ENCODE peak calls at places on chromosomes 1 and 21, in six cellular contexts. One of them, this sample, is unnamed.

GRCh38 chr1:116375884-116376733 is 3.1 kb downstream of the ATP1A1 start:
- DNase-seq in NCI-H1436: no peak
- DNase-seq in iris pigment epithelial cell: peak; percentile 85
- DNase-seq in fibroblast of gingiva: peak; percentile 82
- DNase-seq in stimulated activated CD4-positive, alpha-beta T cell treated with anti-CD3 and anti-CD28 coated beads, Interleukin-12 subunit alpha, Interleukin-12 subunit beta, amount 100 ng/mL, for 4 hours: peak; percentile 39
- DNase-seq in fibroblast of lung: peak; percentile 88
- DNase-seq in this sample: peak; percentile 93

GRCh38 chr1:224065455-224065854 is 48.5 kb upstream of the FBXO28 start:
- DNase-seq in stimulated activated CD4-positive, alpha-beta T cell treated with anti-CD3 and anti-CD28 coated beads, Interleukin-12 subunit alpha, Interleukin-12 subunit beta, amount 100 ng/mL, for 4 hours: no peak
- DNase-seq in NCI-H1436: no peak
- DNase-seq in iris pigment epithelial cell: peak; percentile 76
- DNase-seq in fibroblast of gingiva: no peak
- DNase-seq in fibroblast of lung: peak; percentile 58
- DNase-seq in this sample: no peak

GRCh38 chr1:215710340-215710971 is 143.4 kb downstream of the KCTD3 start:
- DNase-seq in fibroblast of lung: peak; percentile 76
- DNase-seq in stimulated activated CD4-positive, alpha-beta T cell treated with anti-CD3 and anti-CD28 coated beads, Interleukin-12 subunit alpha, Interleukin-12 subunit beta, amount 100 ng/mL, for 4 hours: no peak
- DNase-seq in iris pigment epithelial cell: peak; percentile 52
- DNase-seq in NCI-H1436: peak; percentile 82
- DNase-seq in fibroblast of gingiva: peak; percentile 31
- DNase-seq in this sample: peak; percentile 35

GRCh38 chr1:78237364-78237916 is 191.7 kb downstream of the GIPC2 start:
- DNase-seq in NCI-H1436: no peak
- DNase-seq in stimulated activated CD4-positive, alpha-beta T cell treated with anti-CD3 and anti-CD28 coated beads, Interleukin-12 subunit alpha, Interleukin-12 subunit beta, amount 100 ng/mL, for 4 hours: no peak
- DNase-seq in iris pigment epithelial cell: no peak
- DNase-seq in fibroblast of gingiva: no peak
- DNase-seq in fibroblast of lung: no peak
- DNase-seq in this sample: no peak

GRCh38 chr1:3156936-3157335 is 87.9 kb downstream of the PRDM16 start:
- DNase-seq in fibroblast of lung: no peak
- DNase-seq in stimulated activated CD4-positive, alpha-beta T cell treated with anti-CD3 and anti-CD28 coated beads, Interleukin-12 subunit alpha, Interleukin-12 subunit beta, amount 100 ng/mL, for 4 hours: no peak
- DNase-seq in fibroblast of gingiva: no peak
- DNase-seq in NCI-H1436: no peak
- DNase-seq in iris pigment epithelial cell: no peak
- DNase-seq in this sample: no peak

GRCh38 chr1:93596329-93597089 is 85.1 kb downstream of the BCAR3 start:
- DNase-seq in stimulated activated CD4-positive, alpha-beta T cell treated with anti-CD3 and anti-CD28 coated beads, Interleukin-12 subunit alpha, Interleukin-12 subunit beta, amount 100 ng/mL, for 4 hours: no peak
- DNase-seq in fibroblast of lung: no peak
- DNase-seq in fibroblast of gingiva: no peak
- DNase-seq in iris pigment epithelial cell: no peak
- DNase-seq in NCI-H1436: no peak
- DNase-seq in this sample: no peak

GRCh38 chr1:117096871-117097842 is 24.4 kb downstream of the TRIM45 start:
- DNase-seq in iris pigment epithelial cell: peak; percentile 75
- DNase-seq in fibroblast of gingiva: peak; percentile 48
- DNase-seq in NCI-H1436: no peak
- DNase-seq in stimulated activated CD4-positive, alpha-beta T cell treated with anti-CD3 and anti-CD28 coated beads, Interleukin-12 subunit alpha, Interleukin-12 subunit beta, amount 100 ng/mL, for 4 hours: no peak
- DNase-seq in fibroblast of lung: peak; percentile 31
- DNase-seq in this sample: no peak

GRCh38 chr1:118992868-118993711 is 4.9 kb upstream of the TBX15 start:
- DNase-seq in stimulated activated CD4-positive, alpha-beta T cell treated with anti-CD3 and anti-CD28 coated beads, Interleukin-12 subunit alpha, Interleukin-12 subunit beta, amount 100 ng/mL, for 4 hours: no peak
- DNase-seq in fibroblast of lung: no peak
- DNase-seq in NCI-H1436: no peak
- DNase-seq in iris pigment epithelial cell: no peak
- DNase-seq in fibroblast of gingiva: no peak
- DNase-seq in this sample: no peak

GRCh38 chr1:82775402-82776000 is 974.8 kb downstream of the ADGRL2 start:
- DNase-seq in iris pigment epithelial cell: peak; percentile 34
- DNase-seq in stimulated activated CD4-positive, alpha-beta T cell treated with anti-CD3 and anti-CD28 coated beads, Interleukin-12 subunit alpha, Interleukin-12 subunit beta, amount 100 ng/mL, for 4 hours: peak; percentile 18
- DNase-seq in NCI-H1436: no peak
- DNase-seq in fibroblast of gingiva: peak; percentile 14
- DNase-seq in fibroblast of lung: peak; percentile 24
- DNase-seq in this sample: peak; percentile 16

GRCh38 chr21:22476726-22477646 is 1478.8 kb downstream of the NCAM2 start:
- DNase-seq in NCI-H1436: no peak
- DNase-seq in iris pigment epithelial cell: no peak
- DNase-seq in fibroblast of gingiva: no peak
- DNase-seq in stimulated activated CD4-positive, alpha-beta T cell treated with anti-CD3 and anti-CD28 coated beads, Interleukin-12 subunit alpha, Interleukin-12 subunit beta, amount 100 ng/mL, for 4 hours: no peak
- DNase-seq in fibroblast of lung: no peak
- DNase-seq in this sample: no peak

GRCh38 chr1:178683304-178683703 is 41.7 kb upstream of the RALGPS2 start:
- DNase-seq in NCI-H1436: no peak
- DNase-seq in fibroblast of lung: no peak
- DNase-seq in stimulated activated CD4-positive, alpha-beta T cell treated with anti-CD3 and anti-CD28 coated beads, Interleukin-12 subunit alpha, Interleukin-12 subunit beta, amount 100 ng/mL, for 4 hours: no peak
- DNase-seq in fibroblast of gingiva: no peak
- DNase-seq in iris pigment epithelial cell: peak; percentile 9
- DNase-seq in this sample: no peak

GRCh38 chr1:998905-999796 is 746 bp downstream of the HES4 start:
- DNase-seq in NCI-H1436: no peak
- DNase-seq in iris pigment epithelial cell: peak; percentile 22
- DNase-seq in fibroblast of gingiva: no peak
- DNase-seq in fibroblast of lung: peak; percentile 57
- DNase-seq in stimulated activated CD4-positive, alpha-beta T cell treated with anti-CD3 and anti-CD28 coated beads, Interleukin-12 subunit alpha, Interleukin-12 subunit beta, amount 100 ng/mL, for 4 hours: no peak
- DNase-seq in this sample: no peak

GRCh38 chr1:77945345-77945744 is 33.5 kb downstream of the FUBP1 start:
- DNase-seq in fibroblast of lung: no peak
- DNase-seq in stimulated activated CD4-positive, alpha-beta T cell treated with anti-CD3 and anti-CD28 coated beads, Interleukin-12 subunit alpha, Interleukin-12 subunit beta, amount 100 ng/mL, for 4 hours: no peak
- DNase-seq in fibroblast of gingiva: no peak
- DNase-seq in iris pigment epithelial cell: no peak
- DNase-seq in NCI-H1436: no peak
- DNase-seq in this sample: no peak

GRCh38 chr1:207810173-207810572 is 58.3 kb downstream of the CD46 start:
- DNase-seq in NCI-H1436: no peak
- DNase-seq in iris pigment epithelial cell: peak; percentile 69
- DNase-seq in fibroblast of gingiva: peak; percentile 91
- DNase-seq in fibroblast of lung: peak; percentile 62
- DNase-seq in stimulated activated CD4-positive, alpha-beta T cell treated with anti-CD3 and anti-CD28 coated beads, Interleukin-12 subunit alpha, Interleukin-12 subunit beta, amount 100 ng/mL, for 4 hours: no peak
- DNase-seq in this sample: no peak

GRCh38 chr1:45669859-45670655 is 16.3 kb downstream of the GPBP1L1 start:
- DNase-seq in stimulated activated CD4-positive, alpha-beta T cell treated with anti-CD3 and anti-CD28 coated beads, Interleukin-12 subunit alpha, Interleukin-12 subunit beta, amount 100 ng/mL, for 4 hours: no peak
- DNase-seq in fibroblast of gingiva: peak; percentile 9
- DNase-seq in NCI-H1436: no peak
- DNase-seq in fibroblast of lung: no peak
- DNase-seq in iris pigment epithelial cell: peak; percentile 54
- DNase-seq in this sample: no peak

GRCh38 chr1:165303415-165303814 is 53.1 kb downstream of the LMX1A start:
- DNase-seq in NCI-H1436: no peak
- DNase-seq in fibroblast of gingiva: no peak
- DNase-seq in stimulated activated CD4-positive, alpha-beta T cell treated with anti-CD3 and anti-CD28 coated beads, Interleukin-12 subunit alpha, Interleukin-12 subunit beta, amount 100 ng/mL, for 4 hours: no peak
- DNase-seq in iris pigment epithelial cell: no peak
- DNase-seq in fibroblast of lung: no peak
- DNase-seq in this sample: no peak

GRCh38 chr1:62746086-62746808 is 37.7 kb upstream of the ATG4C start:
- DNase-seq in iris pigment epithelial cell: peak; percentile 61
- DNase-seq in fibroblast of lung: peak; percentile 78
- DNase-seq in NCI-H1436: peak; percentile 20
- DNase-seq in stimulated activated CD4-positive, alpha-beta T cell treated with anti-CD3 and anti-CD28 coated beads, Interleukin-12 subunit alpha, Interleukin-12 subunit beta, amount 100 ng/mL, for 4 hours: no peak
- DNase-seq in fibroblast of gingiva: peak; percentile 61
- DNase-seq in this sample: peak; percentile 42

GRCh38 chr1:227451062-227451461 is 112.3 kb upstream of the ZNF678 start:
- DNase-seq in iris pigment epithelial cell: no peak
- DNase-seq in fibroblast of gingiva: no peak
- DNase-seq in NCI-H1436: no peak
- DNase-seq in fibroblast of lung: peak; percentile 6
- DNase-seq in stimulated activated CD4-positive, alpha-beta T cell treated with anti-CD3 and anti-CD28 coated beads, Interleukin-12 subunit alpha, Interleukin-12 subunit beta, amount 100 ng/mL, for 4 hours: no peak
- DNase-seq in this sample: no peak

GRCh38 chr1:83546863-83547262 is 452.1 kb downstream of the TTLL7 start:
- DNase-seq in NCI-H1436: no peak
- DNase-seq in iris pigment epithelial cell: peak; percentile 8
- DNase-seq in fibroblast of gingiva: peak; percentile 64
- DNase-seq in fibroblast of lung: peak; percentile 83
- DNase-seq in stimulated activated CD4-positive, alpha-beta T cell treated with anti-CD3 and anti-CD28 coated beads, Interleukin-12 subunit alpha, Interleukin-12 subunit beta, amount 100 ng/mL, for 4 hours: no peak
- DNase-seq in this sample: peak; percentile 29

GRCh38 chr1:95642035-95642434 is 408.0 kb downstream of the RWDD3 start:
- DNase-seq in stimulated activated CD4-positive, alpha-beta T cell treated with anti-CD3 and anti-CD28 coated beads, Interleukin-12 subunit alpha, Interleukin-12 subunit beta, amount 100 ng/mL, for 4 hours: no peak
- DNase-seq in iris pigment epithelial cell: no peak
- DNase-seq in fibroblast of lung: no peak
- DNase-seq in fibroblast of gingiva: no peak
- DNase-seq in NCI-H1436: no peak
- DNase-seq in this sample: no peak